ENCODE peak calls at places on chromosomes 6 and 20, in five cellular contexts. G, C, E, L and F are unnamed samples. For H3K4me1, the result is how much of the 10 kb centered on the place peaks cover.

GRCh38 chr6:33923857-33924514 is 120.2 kb upstream of the MLN start:
- DNase-seq in E (no peak), C (no peak), G (no peak), L (no peak), F (no peak)

GRCh38 chr6:98824163-98824906 is 10.0 kb upstream of the POU3F2 start:
- DNase-seq in G (no peak), E (no peak), L (no peak), C (peak), F (no peak)

GRCh38 chr20:34301587-34302311 is 1.4 kb downstream of the AHCY start:
- DNase-seq in C (no peak), L (no peak), G (no peak), E (peak), F (no peak)

GRCh38 chr6:24949020-24949569 is 13.3 kb upstream of the RIPOR2 start:
- DNase-seq in C (no peak), G (no peak), L (no peak), E (peak), F (no peak)

GRCh38 chr6:125303512-125303854 is 1.7 kb upstream of the HDDC2 start:
- DNase-seq in E (no peak), L (no peak), G (no peak), C (no peak), F (no peak)

GRCh38 chr6:151141685-151142084 is 98.1 kb upstream of the AKAP12 start:
- DNase-seq in G (no peak), C (no peak), L (peak), E (no peak), F (peak)

GRCh38 chr6:113526553-113526952 is 330.6 kb upstream of the MARCKS start:
- DNase-seq in C (no peak), L (no peak), E (no peak), G (no peak), F (no peak)

GRCh38 chr20:44883214-44883902 is 2.1 kb upstream of the YWHAB start:
- DNase-seq in G (no peak), E (no peak), L (no peak), C (no peak), F (no peak)

GRCh38 chr6:44057931-44058616 is 69.2 kb downstream of the MRPL14 start:
- DNase-seq in C (no peak), L (no peak), G (no peak), E (no peak), F (no peak)

GRCh38 chr6:163123098-163123497 is 291.4 kb upstream of the QKI start:
- DNase-seq in C (no peak), E (no peak), G (no peak), L (no peak), F (no peak)

GRCh38 chr6:63804381-63804956 is 168.9 kb downstream of the PHF3 start:
- DNase-seq in C (no peak), E (no peak), L (no peak), G (no peak), F (no peak)

GRCh38 chr6:5471637-5472430 is 210.5 kb downstream of the FARS2 start:
- DNase-seq in L (no peak), G (no peak), C (no peak), E (no peak), F (no peak)

GRCh38 chr6:28693751-28694443 is 168.2 kb downstream of the GPX5 start:
- DNase-seq in L (no peak), G (no peak), C (no peak), E (no peak), F (no peak)

GRCh38 chr6:44735631-44735963 is 348.1 kb downstream of the CDC5L start:
- DNase-seq in C (no peak), G (peak), E (no peak), L (no peak), F (no peak)

GRCh38 chr20:57619053-57619831 is 984 bp downstream of the ZBP1 start:
- DNase-seq in G (no peak), L (no peak), C (peak), E (peak), F (no peak)

GRCh38 chr6:13766201-13766634 is 48.1 kb downstream of the MCUR1 start:
- DNase-seq in E (no peak), G (no peak), C (no peak), L (no peak), F (no peak)

GRCh38 chr6:121932071-121933009 is 467.1 kb upstream of the HSF2 start:
- DNase-seq in E (no peak), L (peak), G (no peak), C (no peak), F (no peak)

GRCh38 chr6:134746125-134746524 is 203.8 kb downstream of the ALDH8A1 start:
- DNase-seq in G (no peak), C (no peak), L (no peak), E (no peak), F (no peak)

GRCh38 chr20:4189375-4189774 is 174.0 kb upstream of the RNF24 start:
- DNase-seq in C (peak), E (no peak), L (no peak), G (no peak), F (no peak)

GRCh38 chr6:34147906-34148701 is 2.2 kb upstream of the GRM4 start:
- DNase-seq in G (no peak), E (no peak), C (peak), L (no peak), F (no peak)

GRCh38 chr20:4637081-4637797 is 84.5 kb upstream of the PRND start:
- DNase-seq in E (no peak), G (no peak), C (no peak), L (no peak), F (no peak)

GRCh38 chr6:160667854-160668481 is 3.9 kb upstream of the LPA start:
- DNase-seq in E (no peak), G (peak), C (no peak), L (no peak), F (peak)

GRCh38 chr6:149323353-149323752 is 5.8 kb downstream of the TAB2 start:
- DNase-seq in E (no peak), C (no peak), G (no peak), L (no peak), F (no peak)
- TF ChIP-seq POLR2A in E (no peak), C (no peak), G (no peak), L (no peak), F (no peak)

GRCh38 chr6:43011207-43011606 is 2.5 kb downstream of the MEA1 start:
- DNase-seq in E (no peak), L (no peak), G (no peak), C (no peak), F (no peak)

GRCh38 chr6:43013843-43014433 is at the start of the genes KLHDC3 and MEA1:
- DNase-seq in E (peak), G (peak), C (peak), L (peak), F (peak)

GRCh38 chr6:43014434-43014909 is 423 bp downstream of the KLHDC3 start:
- DNase-seq in G (peak), E (no peak), L (no peak), C (no peak), F (no peak)

GRCh38 chr6:43012364-43012763 is 1.4 kb downstream of the MEA1 start:
- DNase-seq in E (no peak), L (no peak), C (no peak), G (no peak), F (no peak)

DNA sequence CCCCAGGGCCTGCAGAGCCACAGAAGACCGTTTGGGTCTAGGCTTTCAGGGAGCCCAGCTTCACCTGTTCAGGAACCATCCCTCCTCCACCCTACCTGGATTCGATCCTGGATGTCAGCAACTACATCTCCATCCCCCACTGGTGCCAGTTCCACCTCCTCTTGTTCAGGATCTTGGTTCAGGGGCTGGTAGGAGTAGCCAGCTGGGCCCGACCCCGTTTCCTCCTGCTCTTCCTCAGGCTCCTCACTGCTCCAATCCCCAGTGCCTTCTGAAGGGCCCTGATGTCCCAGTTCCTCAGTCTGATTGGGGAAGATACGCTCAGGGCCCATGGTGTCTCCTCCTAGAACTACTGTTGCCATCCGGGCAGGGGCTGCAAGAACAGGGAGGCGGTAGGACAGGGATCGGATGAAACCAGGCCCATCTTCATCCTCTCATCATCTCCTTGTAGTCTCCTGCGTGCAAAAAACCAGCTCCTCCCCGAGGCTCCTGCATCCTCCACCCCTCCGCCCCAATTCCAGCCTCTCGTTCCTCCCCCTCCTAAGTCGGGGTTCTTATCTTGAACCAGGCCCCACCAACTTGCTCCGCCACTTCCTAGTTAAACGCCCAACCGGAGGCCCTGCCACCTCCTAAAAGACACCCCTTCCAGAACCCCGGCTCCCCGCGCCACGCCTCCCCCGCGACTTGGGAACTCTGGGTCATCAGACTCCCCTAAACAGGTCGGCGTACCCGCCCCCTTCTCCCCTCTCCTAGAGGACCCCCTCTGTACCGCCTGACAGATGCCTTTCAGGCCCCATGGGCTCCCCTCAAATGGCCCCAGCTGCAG is 515 bp downstream of the MEA1 start:
- DNase-seq in E (no peak), C (no peak), L (no peak), G (no peak), F (no peak)
- H3K4me1 ChIP-seq in E (under half), C (under half), L (under half), G (under half), F (under half)

GRCh38 chr6:79184086-79184485 is 50.4 kb downstream of the HMGN3 start:
- DNase-seq in E (no peak), L (no peak), G (no peak), C (no peak), F (no peak)

DNA sequence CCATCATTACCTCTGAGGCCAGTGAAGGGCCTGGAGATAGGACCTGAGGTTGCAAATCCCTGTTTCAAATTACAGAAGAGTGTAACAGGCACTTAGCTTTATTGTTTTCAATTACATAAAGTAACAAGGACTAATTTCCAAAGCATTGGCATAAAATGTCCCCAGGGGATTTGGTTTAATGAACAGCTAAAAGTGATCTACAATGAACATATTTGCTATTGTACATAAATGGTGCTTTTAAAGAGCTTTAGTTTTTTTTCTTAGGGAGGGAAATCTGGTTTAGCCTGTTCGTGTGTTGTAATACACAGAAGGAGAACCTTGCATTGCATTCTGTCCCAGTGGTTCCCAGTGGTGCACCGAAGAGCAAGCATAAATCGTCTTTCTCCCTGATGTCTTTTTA is 54.4 kb downstream of the HMGN3 start:
- DNase-seq in L (no peak), C (no peak), E (no peak), G (no peak), F (no peak)
- H3K4me3 ChIP-seq in L (no peak), C (no peak), E (no peak), G (no peak), F (no peak)

GRCh38 chr6:96897396-96898240 is at the start of gene NDUFAF4:
- DNase-seq in L (peak), C (peak), E (peak), G (peak), F (peak)
- TF ChIP-seq POLR2A in L (no peak), C (no peak), E (peak), G (peak), F (no peak)